ENCODE peak calls at places on chromosomes 11 and 22, in ten cellular contexts. R, D, P, Z, V, L, E, J, Q and K are unnamed samples.

GRCh38 chr11:69641681-69642548 is 959 bp downstream of the CCND1 start:
- DNase-seq in J (no peak), E (no peak), D (no peak), L (peak), R (no peak), P (no peak), Z (peak), Q (no peak), V (no peak), K (peak)

GRCh38 chr11:118607401-118608267 is at the start of gene PHLDB1:
- DNase-seq in P (peak), R (peak), Q (peak), D (peak), J (peak), L (peak), V (peak), E (peak), Z (peak), K (peak)

GRCh38 chr22:42721045-42721434 is 370 bp upstream of the A4GALT start:
- DNase-seq in E (no peak), L (no peak), D (no peak), Q (no peak), V (no peak), R (no peak), P (no peak), Z (no peak), J (no peak), K (no peak)

GRCh38 chr22:18065256-18065655 is 12.5 kb upstream of the PEX26 start:
- DNase-seq in E (no peak), Z (no peak), D (no peak), P (peak), V (no peak), J (no peak), R (no peak), Q (no peak), L (no peak), K (peak)

GRCh38 chr11:120719348-120719747 is 207.8 kb downstream of the GRIK4 start:
- DNase-seq in R (no peak), V (no peak), Z (no peak), P (no peak), D (no peak), L (no peak), Q (peak), E (peak), J (no peak), K (no peak)

GRCh38 chr11:132464939-132465338 is 1067.4 kb downstream of the OPCML start:
- DNase-seq in D (no peak), V (no peak), P (no peak), Z (no peak), J (no peak), L (no peak), E (no peak), R (no peak), Q (no peak), K (no peak)

GRCh38 chr22:37467556-37467955 is 18.6 kb downstream of the MFNG start:
- DNase-seq in P (no peak), E (no peak), Q (no peak), L (no peak), R (no peak), V (no peak), J (no peak), D (no peak), Z (no peak), K (no peak)

GRCh38 chr11:76699461-76700091 is 29.0 kb upstream of the LRRC32 start:
- DNase-seq in V (no peak), J (no peak), R (no peak), E (peak), D (no peak), Z (no peak), L (no peak), P (no peak), Q (no peak), K (no peak)

GRCh38 chr22:25688627-25689026 is 53.4 kb upstream of the MYO18B start:
- DNase-seq in Z (no peak), V (no peak), P (no peak), R (no peak), Q (no peak), J (no peak), D (no peak), L (no peak), E (no peak), K (no peak)

GRCh38 chr22:24952837-24953293 is 349 bp downstream of the KIAA1671 start:
- DNase-seq in R (no peak), L (peak), J (peak), Z (peak), D (peak), V (peak), Q (peak), E (peak), P (peak), K (no peak)

GRCh38 chr11:69437001-69437875 is 44.2 kb upstream of the LINC01488 start:
- DNase-seq in L (no peak), P (peak), Z (peak), Q (peak), D (no peak), J (no peak), R (peak), E (no peak), V (peak), K (peak)

GRCh38 chr11:15336016-15336415 is 221.3 kb downstream of the INSC start:
- DNase-seq in V (no peak), R (no peak), E (no peak), P (peak), Z (no peak), Q (peak), J (no peak), D (no peak), L (no peak), K (no peak)

GRCh38 chr22:27340047-27340446 is 461.5 kb downstream of the MN1 start:
- DNase-seq in Q (no peak), P (no peak), Z (no peak), E (no peak), V (no peak), R (no peak), L (no peak), J (no peak), D (no peak), K (no peak)

GRCh38 chr11:45646275-45646970 is 19.0 kb downstream of the CHST1 start:
- DNase-seq in L (peak), Z (no peak), Q (peak), J (no peak), P (no peak), E (peak), R (no peak), V (no peak), D (peak), K (no peak)

GRCh38 chr11:66467756-66468155 is 1.1 kb downstream of the PELI3 start:
- DNase-seq in J (peak), R (peak), Z (peak), E (no peak), L (peak), V (no peak), P (no peak), Q (no peak), D (no peak), K (no peak)

GRCh38 chr11:64534950-64535349 is 56.1 kb upstream of the SLC22A12 start:
- DNase-seq in P (no peak), E (no peak), Z (peak), V (no peak), L (no peak), R (no peak), D (no peak), J (no peak), Q (no peak), K (peak)

GRCh38 chr11:44979536-44980399 is 29.1 kb upstream of the TP53I11 start:
- DNase-seq in V (no peak), E (no peak), R (no peak), L (no peak), P (no peak), D (no peak), Q (no peak), Z (peak), J (no peak), K (peak)

GRCh38 chr11:132095230-132096165 is 725.1 kb downstream of the NTM start:
- DNase-seq in Z (no peak), V (no peak), R (no peak), Q (no peak), D (no peak), L (peak), E (no peak), J (no peak), P (no peak), K (no peak)

GRCh38 chr11:83706581-83706980 is 420.4 kb upstream of the CCDC90B start:
- DNase-seq in R (no peak), L (no peak), P (no peak), J (no peak), E (no peak), D (no peak), Q (peak), Z (no peak), V (no peak), K (no peak)

GRCh38 chr22:32858957-32859356 is 57.5 kb downstream of the TIMP3 start:
- DNase-seq in V (no peak), E (no peak), D (no peak), L (peak), Q (no peak), Z (no peak), J (no peak), R (no peak), P (no peak), K (no peak)

GRCh38 chr11:1750481-1750839 is at the start of gene IFITM10:
- DNase-seq in P (peak), D (no peak), Z (no peak), E (peak), V (no peak), L (peak), Q (peak), J (no peak), R (no peak), K (peak)

GRCh38 chr22:39437836-39438704 is 18.7 kb upstream of the MGAT3 start:
- DNase-seq in Z (no peak), J (no peak), Q (no peak), R (no peak), E (no peak), V (no peak), D (no peak), P (no peak), L (no peak), K (no peak)

GRCh38 chr11:46315783-46316563 is 31.3 kb upstream of the DGKZ start:
- DNase-seq in Z (no peak), R (no peak), E (no peak), D (no peak), Q (no peak), V (no peak), J (no peak), L (no peak), P (no peak), K (no peak)

GRCh38 chr22:23816552-23816976 is 22.2 kb downstream of the DERL3 start:
- DNase-seq in L (peak), E (no peak), Z (peak), R (no peak), Q (no peak), D (no peak), P (no peak), J (no peak), V (no peak), K (peak)

GRCh38 chr11:5203366-5203765 is 2.9 kb upstream of the OR51V1 start:
- DNase-seq in E (peak), L (no peak), Q (no peak), Z (no peak), R (no peak), P (no peak), J (no peak), D (no peak), V (no peak), K (no peak)

GRCh38 chr11:5210376-5210885 is 9.9 kb upstream of the OR51V1 start:
- DNase-seq in Q (no peak), V (no peak), E (no peak), Z (no peak), J (no peak), D (no peak), R (no peak), L (no peak), P (no peak), K (no peak)

GRCh38 chr11:5200582-5200981 is at the start of gene OR51V1:
- DNase-seq in E (no peak), V (no peak), Z (no peak), Q (no peak), D (no peak), R (no peak), L (no peak), P (no peak), J (no peak), K (no peak)

GRCh38 chr11:5204787-5205186 is 4.3 kb upstream of the OR51V1 start:
- DNase-seq in E (peak), V (peak), Q (peak), J (no peak), R (peak), Z (no peak), D (no peak), L (peak), P (no peak), K (no peak)
- TF ChIP-seq CTCF in E (peak), V (peak), Q (peak), J (peak), R (peak), Z (peak), D (no peak), L (peak), P (no peak), K (peak)

DNA sequence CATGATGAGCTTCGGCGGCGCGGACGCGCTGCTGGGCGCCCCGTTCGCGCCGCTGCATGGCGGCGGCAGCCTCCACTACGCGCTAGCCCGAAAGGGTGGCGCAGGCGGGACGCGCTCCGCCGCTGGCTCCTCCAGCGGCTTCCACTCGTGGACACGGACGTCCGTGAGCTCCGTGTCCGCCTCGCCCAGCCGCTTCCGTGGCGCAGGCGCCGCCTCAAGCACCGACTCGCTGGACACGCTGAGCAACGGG is 169 bp downstream of the NEFH start:
- DNase-seq in E (no peak), D (no peak), Q (no peak), V (no peak), Z (no peak), R (no peak), L (no peak), P (no peak), J (no peak), K (no peak)
- TF ChIP-seq CTCF in E (no peak), D (no peak), Q (no peak), V (no peak), Z (no peak), R (no peak), L (no peak), P (no peak), J (no peak), K (no peak)

DNA sequence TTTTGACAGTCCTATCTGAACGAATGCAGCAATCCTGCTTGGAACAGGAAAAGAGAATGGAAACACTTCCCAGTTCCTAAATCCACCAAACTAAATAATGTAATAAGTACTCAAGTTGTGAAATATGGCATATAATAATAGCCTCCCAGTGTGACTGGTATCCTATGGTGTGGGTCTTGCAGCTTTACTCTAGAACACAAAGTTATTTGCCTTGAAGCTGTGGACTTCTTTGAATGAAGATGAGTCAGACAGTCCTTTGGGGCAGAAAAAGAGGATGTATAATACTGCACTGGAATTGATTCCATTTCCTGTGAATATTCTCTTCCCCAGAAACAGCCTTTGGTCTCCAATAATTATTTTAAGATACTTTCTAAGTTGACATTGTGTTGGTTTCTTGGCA is 887.0 kb downstream of the KCNA4 start:
- DNase-seq in P (no peak), L (no peak), E (peak), V (no peak), R (no peak), D (no peak), Z (no peak), J (no peak), Q (peak), K (no peak)
- TF ChIP-seq CTCF in P (no peak), L (no peak), E (no peak), V (no peak), R (no peak), D (no peak), Z (no peak), J (no peak), Q (no peak), K (no peak)

DNA sequence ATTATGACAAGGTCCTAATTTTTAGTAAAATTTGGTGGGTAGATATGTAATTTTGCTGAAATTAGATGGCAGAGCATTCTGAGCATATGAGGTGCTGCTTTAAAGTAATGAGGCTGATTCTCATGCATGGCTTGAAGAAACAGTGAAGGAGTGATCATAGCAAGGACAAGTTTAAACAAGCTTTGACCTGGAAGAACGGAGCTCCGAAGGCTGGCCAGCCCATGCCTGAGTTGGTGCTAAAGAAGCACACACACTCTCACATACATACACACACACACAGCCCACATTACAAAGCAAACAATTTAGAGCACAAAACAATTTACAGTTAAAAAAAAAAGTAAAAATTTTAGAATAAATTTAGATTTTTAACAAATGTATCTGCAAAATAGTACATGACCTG is 150.7 kb downstream of the DCDC1 start:
- DNase-seq in Z (no peak), V (no peak), J (no peak), Q (peak), R (no peak), E (no peak), D (no peak), P (no peak), L (no peak), K (no peak)
- TF ChIP-seq CTCF in Z (no peak), V (no peak), J (no peak), Q (no peak), R (no peak), E (no peak), D (no peak), P (no peak), L (no peak), K (no peak)

DNA sequence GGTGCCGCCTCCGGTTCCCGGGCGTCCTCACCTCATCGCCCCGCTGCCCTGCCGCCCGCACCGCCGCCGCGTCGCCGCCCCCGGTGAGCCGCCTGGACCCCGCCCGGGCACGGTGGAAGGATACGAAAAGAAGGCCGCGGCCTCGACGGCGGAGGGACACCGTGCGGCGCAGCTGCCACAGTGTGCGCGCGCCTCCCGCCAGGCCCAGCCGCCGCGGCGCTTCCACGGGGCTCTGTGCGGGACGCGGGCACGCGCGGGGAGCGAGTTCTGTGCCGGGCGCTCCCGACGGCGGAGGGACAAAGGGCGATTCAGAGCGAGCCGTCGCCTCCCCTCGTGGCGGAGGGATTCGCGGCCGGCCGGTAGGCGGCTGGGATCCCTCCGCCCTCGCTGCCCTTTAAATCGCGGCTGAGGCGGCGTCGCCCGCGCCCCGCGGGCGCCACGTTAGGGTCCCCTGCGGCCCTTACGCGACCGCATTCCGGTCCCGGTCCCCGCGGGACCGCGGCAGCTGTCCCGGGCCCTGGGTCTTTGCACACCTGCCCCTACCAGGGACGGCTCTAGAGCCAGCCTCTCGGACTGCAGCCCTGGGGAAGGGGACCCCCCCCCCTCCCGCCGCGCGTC is 568 bp upstream of the KMT5B start:
- DNase-seq in L (peak), R (peak), E (peak), P (peak), D (peak), Q (peak), Z (peak), V (peak), J (peak), K (peak)
- TF ChIP-seq CTCF in L (no peak), R (no peak), E (no peak), P (no peak), D (no peak), Q (no peak), Z (no peak), V (peak), J (peak), K (peak)

GRCh38 chr11:61581030-61581928 is at the start of gene SYT7:
- DNase-seq in P (peak), Z (peak), Q (peak), V (peak), R (peak), D (peak), J (peak), E (peak), L (peak), K (peak)
- TF ChIP-seq CTCF in P (no peak), Z (peak), Q (peak), V (peak), R (peak), D (no peak), J (peak), E (no peak), L (peak), K (peak)

DNA sequence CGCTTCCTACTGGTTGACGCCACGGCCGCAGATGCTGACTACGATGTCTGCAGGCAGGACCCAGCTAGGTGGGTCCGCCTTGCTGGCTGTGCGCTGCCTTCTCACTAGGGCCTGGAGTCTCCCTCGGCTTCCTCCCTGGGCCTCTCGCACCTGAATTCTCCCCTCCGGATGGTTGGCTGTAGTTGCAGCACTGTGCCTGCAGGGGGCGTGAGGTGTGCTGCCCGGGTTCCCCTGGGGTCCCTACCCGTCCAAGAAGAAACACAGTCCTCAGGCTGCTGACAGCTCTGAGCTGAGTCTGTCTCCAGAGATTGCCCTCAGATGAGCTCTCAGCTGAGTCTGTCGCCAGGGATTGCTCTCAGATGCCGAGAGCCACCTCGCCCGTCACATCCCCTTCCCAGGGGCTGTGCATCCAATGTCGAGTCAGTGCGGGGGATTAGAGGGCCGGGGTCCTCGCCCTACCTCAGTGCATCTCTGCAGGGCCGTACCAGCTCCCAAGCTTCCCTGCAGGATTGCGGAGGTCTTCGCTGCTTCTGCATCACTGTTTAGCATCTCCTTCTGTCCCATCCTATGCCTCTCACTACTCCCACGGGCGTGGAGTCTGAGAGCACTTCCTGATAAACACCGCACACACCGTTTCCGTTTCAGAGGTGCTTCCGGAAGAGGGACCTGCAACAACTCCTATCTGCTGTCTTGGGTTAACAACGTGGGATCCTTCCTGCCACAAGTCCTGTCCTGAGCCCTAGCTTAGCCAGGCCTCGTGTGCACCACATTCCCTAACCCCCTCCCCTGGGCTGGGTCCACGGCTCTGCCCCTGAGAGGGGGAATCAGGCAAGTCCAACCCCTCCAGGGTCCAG is 196.9 kb downstream of the CSNK2A3 start:
- DNase-seq in P (peak), J (peak), E (no peak), Z (no peak), L (peak), Q (no peak), R (peak), D (no peak), V (no peak), K (no peak)
- TF ChIP-seq CTCF in P (peak), J (peak), E (peak), Z (no peak), L (peak), Q (peak), R (peak), D (no peak), V (peak), K (peak)